ENCODE peak calls at places on chromosomes 2 and 18, in four cellular contexts. K, J, D and C are unnamed samples. For H3K36me3, the result is how much of the 10 kb centered on the place peaks cover.

GRCh38 chr2:179910735-179911113 is 49.3 kb upstream of the ZNF385B start:
- DNase-seq in K (no peak), J (no peak), D (no peak), C (no peak)

GRCh38 chr18:79062806-79063205 is 6.4 kb upstream of the ATP9B start:
- DNase-seq in K (peak), J (no peak), D (no peak), C (peak)

GRCh38 chr18:48290162-48290926 is 118.8 kb downstream of the ZBTB7C start:
- DNase-seq in K (no peak), J (no peak), D (no peak), C (peak)

GRCh38 chr2:156320491-156320896 is 12.0 kb downstream of the NR4A2 start:
- DNase-seq in K (no peak), J (no peak), D (peak), C (no peak)

GRCh38 chr2:239883326-239884050 is 141.7 kb downstream of the NDUFA10 start:
- DNase-seq in K (no peak), J (no peak), D (no peak), C (peak)

GRCh38 chr2:25421746-25422431 is 80.2 kb upstream of the DNMT3A start:
- DNase-seq in K (no peak), J (no peak), D (no peak), C (no peak)

GRCh38 chr18:45168883-45169585 is 446.2 kb upstream of the SLC14A2 start:
- DNase-seq in K (no peak), J (no peak), D (peak), C (no peak)

GRCh38 chr2:62478093-62478580 is 27.9 kb downstream of the TMEM17 start:
- DNase-seq in K (no peak), J (no peak), D (no peak), C (no peak)

GRCh38 chr2:239329284-239329971 is 71.4 kb downstream of the HDAC4 start:
- DNase-seq in K (no peak), J (no peak), D (peak), C (no peak)

GRCh38 chr2:45269149-45269793 is 260.0 kb upstream of the SIX2 start:
- DNase-seq in K (no peak), J (no peak), D (no peak), C (no peak)

GRCh38 chr2:67057901-67058703 is 339.0 kb upstream of the ETAA1 start:
- DNase-seq in K (no peak), J (no peak), D (peak), C (no peak)

GRCh38 chr2:144708641-144709040 is 188.7 kb upstream of the ZEB2 start:
- DNase-seq in K (no peak), J (no peak), D (no peak), C (no peak)

GRCh38 chr2:86050301-86050700 is 55.4 kb downstream of the POLR1A start:
- DNase-seq in K (peak), J (no peak), D (no peak), C (no peak)

GRCh38 chr18:30387401-30387800 is 655.1 kb downstream of the DSC3 start:
- DNase-seq in K (no peak), J (no peak), D (no peak), C (no peak)

GRCh38 chr2:105417789-105418475 is 19.1 kb upstream of the FHL2 start:
- DNase-seq in K (no peak), J (no peak), D (peak), C (no peak)

GRCh38 chr2:148814853-148815419 is 60.1 kb upstream of the KIF5C start:
- DNase-seq in K (no peak), J (no peak), D (peak), C (no peak)

GRCh38 chr18:48955528-48956261 is 4.9 kb upstream of the SMAD7 start:
- DNase-seq in K (no peak), J (no peak), D (peak), C (no peak)

GRCh38 chr2:195162918-195163317 is 494.1 kb upstream of the SLC39A10 start:
- DNase-seq in K (no peak), J (no peak), D (no peak), C (no peak)
- H3K4me3 ChIP-seq in K (no peak), J (no peak), D (no peak), C (no peak)

GRCh38 chr2:161343235-161343634 is 35.0 kb downstream of the PSMD14 start:
- DNase-seq in K (no peak), J (no peak), D (no peak), C (no peak)
- H3K36me3 ChIP-seq in K (under half), J (under half), D (under half), C (under half)

DNA sequence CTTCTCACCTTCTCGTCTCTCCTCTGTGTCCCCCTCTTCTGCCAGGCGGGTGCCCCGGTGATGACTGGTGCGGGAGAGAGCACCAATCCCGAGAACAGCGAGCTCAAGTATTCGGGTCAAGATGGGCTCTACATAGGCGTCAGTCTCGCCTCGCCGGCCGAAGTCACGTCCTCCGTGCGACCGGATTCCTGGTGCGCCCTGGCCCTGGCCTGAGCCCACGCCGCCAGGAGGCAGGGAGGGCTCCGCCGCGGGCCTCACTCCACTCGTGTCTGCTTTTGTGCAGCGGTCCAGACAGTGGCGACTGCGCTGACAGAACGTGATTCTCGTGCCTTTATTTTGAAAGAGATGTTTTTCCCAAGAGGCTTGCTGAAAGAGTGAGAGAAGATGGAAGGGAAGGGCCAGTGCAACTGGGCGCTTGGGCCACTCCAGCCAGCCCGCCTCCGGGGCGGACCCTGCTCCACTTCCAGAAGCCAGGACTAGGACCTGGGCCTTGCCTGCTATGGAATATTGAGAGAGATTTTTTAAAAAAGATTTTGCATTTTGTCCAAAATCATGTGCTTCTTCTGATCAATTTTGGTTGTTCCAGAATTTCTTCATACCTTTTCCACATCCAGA is 31.3 kb downstream of the GATA6 start:
- DNase-seq in K (no peak), J (no peak), D (no peak), C (no peak)
- H3K4me3 ChIP-seq in K (no peak), J (no peak), D (no peak), C (no peak)

GRCh38 chr2:32453242-32454062 is 96.6 kb downstream of the BIRC6 start:
- DNase-seq in K (no peak), J (no peak), D (peak), C (no peak)
- H3K36me3 ChIP-seq in K (under half), J (under half), D (under half), C (under half)

GRCh38 chr18:54254265-54254758 is 15.0 kb upstream of the POLI start:
- DNase-seq in K (no peak), J (no peak), D (peak), C (no peak)
- H3K4me3 ChIP-seq in K (no peak), J (no peak), D (no peak), C (no peak)

GRCh38 chr18:2717407-2717806 is 61.9 kb downstream of the SMCHD1 start:
- DNase-seq in K (no peak), J (no peak), D (no peak), C (no peak)

GRCh38 chr18:2719040-2719439 is 63.5 kb downstream of the SMCHD1 start:
- DNase-seq in K (no peak), J (no peak), D (no peak), C (no peak)

DNA sequence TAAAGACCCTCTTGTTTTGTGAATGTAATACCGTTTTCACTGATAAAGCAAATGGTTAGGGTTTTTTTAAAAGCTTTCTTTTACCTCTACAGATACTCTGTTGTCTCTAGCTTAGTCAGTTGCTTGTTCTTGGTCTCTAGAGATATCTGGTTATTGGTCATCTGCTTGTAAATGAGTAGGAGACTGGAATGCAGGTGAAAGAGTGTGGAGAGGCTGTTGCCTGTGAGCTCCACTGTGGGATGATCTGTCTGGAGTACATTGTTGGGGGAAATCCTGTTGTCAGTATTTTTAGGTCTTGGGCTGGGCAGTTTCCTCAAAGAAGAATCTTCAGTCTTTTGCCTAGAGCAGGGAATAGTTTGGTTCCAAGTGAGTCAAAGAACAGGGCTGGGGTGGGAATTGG is 67.7 kb downstream of the SMCHD1 start:
- DNase-seq in K (no peak), J (no peak), D (no peak), C (no peak)
- H3K36me3 ChIP-seq in K (under half), J (half or more), D (under half), C (half or more)

GRCh38 chr18:5973079-5973478 is 77.8 kb upstream of the TMEM200C start:
- DNase-seq in K (no peak), J (no peak), D (no peak), C (no peak)
- H3K4me3 ChIP-seq in K (no peak), J (no peak), D (no peak), C (no peak)

GRCh38 chr2:60544980-60545560 is 8.4 kb downstream of the BCL11A start:
- DNase-seq in K (no peak), J (no peak), D (no peak), C (no peak)
- H3K36me3 ChIP-seq in K (under half), J (under half), D (under half), C (under half)

GRCh38 chr2:54469484-54470053 is 13.4 kb downstream of the SPTBN1 start:
- DNase-seq in K (no peak), J (no peak), D (no peak), C (no peak)

GRCh38 chr2:54465143-54465542 is 9.0 kb downstream of the SPTBN1 start:
- DNase-seq in K (no peak), J (no peak), D (peak), C (no peak)

GRCh38 chr2:54468643-54469042 is 12.5 kb downstream of the SPTBN1 start:
- DNase-seq in K (no peak), J (no peak), D (peak), C (no peak)

GRCh38 chr2:54464334-54464733 is 8.2 kb downstream of the SPTBN1 start:
- DNase-seq in K (no peak), J (no peak), D (no peak), C (no peak)

GRCh38 chr2:54466880-54467279 is 10.8 kb downstream of the SPTBN1 start:
- DNase-seq in K (no peak), J (no peak), D (peak), C (no peak)
- H3K4me3 ChIP-seq in K (no peak), J (no peak), D (peak), C (no peak)

DNA sequence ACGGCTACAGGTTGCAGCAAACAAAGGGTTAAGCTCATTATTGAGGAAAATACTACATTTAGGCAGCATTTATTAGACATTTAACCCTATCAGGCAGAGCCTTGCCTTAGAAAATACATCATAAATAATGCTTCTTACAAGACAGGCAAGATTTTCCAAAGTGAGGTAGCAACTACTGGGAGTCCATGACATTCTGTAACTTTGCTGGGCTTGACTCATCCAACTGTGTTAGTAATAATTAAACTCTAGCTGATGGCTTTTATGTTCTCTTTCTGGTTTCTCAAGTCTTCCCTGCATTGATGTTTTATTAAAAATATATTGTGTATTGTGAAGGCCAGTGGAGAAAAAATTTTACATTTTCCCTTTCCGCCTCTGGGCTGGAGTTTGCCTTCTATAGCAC is 291.3 kb downstream of the AFF3 start:
- DNase-seq in K (no peak), J (no peak), D (no peak), C (no peak)
- H3K36me3 ChIP-seq in K (under half), J (under half), D (under half), C (under half)